ENCODE peak calls at places on chromosome 1, in eight cellular contexts. One of them, this sample, is unnamed.

GRCh38 chr1:150015733-150016132 is 5.2 kb upstream of the OTUD7B start:
- DNase-seq in fibroblast of mammary gland: peak
- DNase-seq in choroid plexus epithelial cell: no peak
- DNase-seq in A549: no peak
- DNase-seq in GM06990: no peak
- DNase-seq in left lung: no peak
- DNase-seq in cardiac muscle cell: no peak
- DNase-seq in IMR-90: no peak
- DNase-seq in this sample: no peak

GRCh38 chr1:36094621-36095061 is 5.9 kb downstream of the ADPRS start:
- DNase-seq in fibroblast of mammary gland: peak
- DNase-seq in choroid plexus epithelial cell: no peak
- DNase-seq in A549: no peak
- DNase-seq in GM06990: no peak
- DNase-seq in left lung: no peak
- DNase-seq in cardiac muscle cell: no peak
- DNase-seq in IMR-90: no peak
- DNase-seq in this sample: no peak

GRCh38 chr1:110337704-110338199 is 1.4 kb upstream of the RBM15 start:
- DNase-seq in fibroblast of mammary gland: no peak
- DNase-seq in choroid plexus epithelial cell: no peak
- DNase-seq in A549: peak
- DNase-seq in GM06990: peak
- DNase-seq in left lung: peak
- DNase-seq in cardiac muscle cell: no peak
- DNase-seq in IMR-90: no peak
- DNase-seq in this sample: no peak

GRCh38 chr1:8373547-8374270 is 55.8 kb downstream of the SLC45A1 start:
- DNase-seq in fibroblast of mammary gland: peak
- DNase-seq in choroid plexus epithelial cell: peak
- DNase-seq in A549: no peak
- DNase-seq in GM06990: no peak
- DNase-seq in left lung: peak
- DNase-seq in cardiac muscle cell: peak
- DNase-seq in IMR-90: peak
- DNase-seq in this sample: peak

GRCh38 chr1:37246631-37247030 is 212.3 kb upstream of the GRIK3 start:
- DNase-seq in fibroblast of mammary gland: no peak
- DNase-seq in choroid plexus epithelial cell: no peak
- DNase-seq in A549: no peak
- DNase-seq in GM06990: no peak
- DNase-seq in left lung: no peak
- DNase-seq in cardiac muscle cell: no peak
- DNase-seq in IMR-90: no peak
- DNase-seq in this sample: no peak

GRCh38 chr1:70528591-70529333 is 117.7 kb downstream of the CTH start:
- DNase-seq in fibroblast of mammary gland: peak
- DNase-seq in choroid plexus epithelial cell: peak
- DNase-seq in A549: peak
- DNase-seq in GM06990: no peak
- DNase-seq in left lung: no peak
- DNase-seq in cardiac muscle cell: peak
- DNase-seq in IMR-90: peak
- DNase-seq in this sample: peak

GRCh38 chr1:62528015-62528414 is 69.3 kb upstream of the ANGPTL3 start:
- DNase-seq in fibroblast of mammary gland: no peak
- DNase-seq in choroid plexus epithelial cell: no peak
- DNase-seq in A549: no peak
- DNase-seq in GM06990: no peak
- DNase-seq in left lung: no peak
- DNase-seq in cardiac muscle cell: peak
- DNase-seq in IMR-90: no peak
- DNase-seq in this sample: peak

GRCh38 chr1:111553199-111553598 is 49.8 kb upstream of the ADORA3 start:
- DNase-seq in fibroblast of mammary gland: peak
- DNase-seq in choroid plexus epithelial cell: peak
- DNase-seq in A549: peak
- DNase-seq in GM06990: no peak
- DNase-seq in left lung: no peak
- DNase-seq in cardiac muscle cell: peak
- DNase-seq in IMR-90: peak
- DNase-seq in this sample: peak

GRCh38 chr1:241630899-241631298 is 9.3 kb downstream of the CHML start:
- DNase-seq in fibroblast of mammary gland: no peak
- DNase-seq in choroid plexus epithelial cell: no peak
- DNase-seq in A549: no peak
- DNase-seq in GM06990: no peak
- DNase-seq in left lung: no peak
- DNase-seq in cardiac muscle cell: no peak
- DNase-seq in IMR-90: no peak
- DNase-seq in this sample: no peak

GRCh38 chr1:224425279-224425884 is 9.2 kb downstream of the WDR26 start:
- DNase-seq in fibroblast of mammary gland: no peak
- DNase-seq in choroid plexus epithelial cell: peak
- DNase-seq in A549: no peak
- DNase-seq in GM06990: no peak
- DNase-seq in left lung: no peak
- DNase-seq in cardiac muscle cell: no peak
- DNase-seq in IMR-90: peak
- DNase-seq in this sample: no peak

GRCh38 chr1:21904725-21905520 is 32.2 kb downstream of the HSPG2 start:
- DNase-seq in fibroblast of mammary gland: peak
- DNase-seq in choroid plexus epithelial cell: peak
- DNase-seq in A549: peak
- DNase-seq in GM06990: no peak
- DNase-seq in left lung: no peak
- DNase-seq in cardiac muscle cell: peak
- DNase-seq in IMR-90: peak
- DNase-seq in this sample: peak

GRCh38 chr1:160018900-160019299 is 12.9 kb downstream of the PIGM start:
- DNase-seq in fibroblast of mammary gland: peak
- DNase-seq in choroid plexus epithelial cell: peak
- DNase-seq in A549: no peak
- DNase-seq in GM06990: no peak
- DNase-seq in left lung: no peak
- DNase-seq in cardiac muscle cell: peak
- DNase-seq in IMR-90: peak
- DNase-seq in this sample: peak

GRCh38 chr1:42046772-42047552 is 106.2 kb upstream of the GUCA2B start:
- DNase-seq in fibroblast of mammary gland: no peak
- DNase-seq in choroid plexus epithelial cell: no peak
- DNase-seq in A549: no peak
- DNase-seq in GM06990: no peak
- DNase-seq in left lung: no peak
- DNase-seq in cardiac muscle cell: peak
- DNase-seq in IMR-90: no peak
- DNase-seq in this sample: peak

GRCh38 chr1:164308101-164308500 is 250.9 kb upstream of the PBX1 start:
- DNase-seq in fibroblast of mammary gland: peak
- DNase-seq in choroid plexus epithelial cell: no peak
- DNase-seq in A549: no peak
- DNase-seq in GM06990: no peak
- DNase-seq in left lung: no peak
- DNase-seq in cardiac muscle cell: no peak
- DNase-seq in IMR-90: no peak
- DNase-seq in this sample: no peak

GRCh38 chr1:53699981-53700380 is 39.0 kb downstream of the GLIS1 start:
- DNase-seq in fibroblast of mammary gland: no peak
- DNase-seq in choroid plexus epithelial cell: no peak
- DNase-seq in A549: no peak
- DNase-seq in GM06990: no peak
- DNase-seq in left lung: no peak
- DNase-seq in cardiac muscle cell: no peak
- DNase-seq in IMR-90: no peak
- DNase-seq in this sample: no peak

GRCh38 chr1:29543586-29543985 is 307.3 kb downstream of the PTPRU start:
- DNase-seq in fibroblast of mammary gland: no peak
- DNase-seq in choroid plexus epithelial cell: no peak
- DNase-seq in A549: no peak
- DNase-seq in GM06990: no peak
- DNase-seq in left lung: no peak
- DNase-seq in cardiac muscle cell: no peak
- DNase-seq in IMR-90: no peak
- DNase-seq in this sample: no peak

GRCh38 chr1:167714851-167715652 is 6.7 kb upstream of the MPZL1 start:
- DNase-seq in fibroblast of mammary gland: peak
- DNase-seq in choroid plexus epithelial cell: peak
- DNase-seq in A549: peak
- DNase-seq in GM06990: peak
- DNase-seq in left lung: no peak
- DNase-seq in cardiac muscle cell: peak
- DNase-seq in IMR-90: peak
- DNase-seq in this sample: peak

GRCh38 chr1:94929351-94929814 is 2.5 kb upstream of the CNN3 start:
- DNase-seq in fibroblast of mammary gland: no peak
- DNase-seq in choroid plexus epithelial cell: no peak
- DNase-seq in A549: no peak
- DNase-seq in GM06990: no peak
- DNase-seq in left lung: no peak
- DNase-seq in cardiac muscle cell: no peak
- DNase-seq in IMR-90: no peak
- DNase-seq in this sample: no peak

GRCh38 chr1:94927405-94928175 is 680 bp upstream of the CNN3 start:
- DNase-seq in fibroblast of mammary gland: peak
- DNase-seq in choroid plexus epithelial cell: peak
- DNase-seq in A549: peak
- DNase-seq in GM06990: no peak
- DNase-seq in left lung: no peak
- DNase-seq in cardiac muscle cell: peak
- DNase-seq in IMR-90: peak
- DNase-seq in this sample: peak

GRCh38 chr1:94929816-94930215 is 2.9 kb upstream of the CNN3 start:
- DNase-seq in fibroblast of mammary gland: no peak
- DNase-seq in choroid plexus epithelial cell: no peak
- DNase-seq in A549: no peak
- DNase-seq in GM06990: no peak
- DNase-seq in left lung: no peak
- DNase-seq in cardiac muscle cell: no peak
- DNase-seq in IMR-90: no peak
- DNase-seq in this sample: no peak

GRCh38 chr1:94926915-94927404 is at the start of gene CNN3:
- DNase-seq in fibroblast of mammary gland: peak
- DNase-seq in choroid plexus epithelial cell: peak
- DNase-seq in A549: peak
- DNase-seq in GM06990: peak
- DNase-seq in left lung: peak
- DNase-seq in cardiac muscle cell: peak
- DNase-seq in IMR-90: peak
- DNase-seq in this sample: peak

GRCh38 chr1:94928293-94928939 is 1.5 kb upstream of the CNN3 start:
- DNase-seq in fibroblast of mammary gland: no peak
- DNase-seq in choroid plexus epithelial cell: no peak
- DNase-seq in A549: no peak
- DNase-seq in GM06990: no peak
- DNase-seq in left lung: no peak
- DNase-seq in cardiac muscle cell: no peak
- DNase-seq in IMR-90: no peak
- DNase-seq in this sample: no peak
- H3K4me3 ChIP-seq in fibroblast of mammary gland: peak
- H3K4me3 ChIP-seq in choroid plexus epithelial cell: no peak
- H3K4me3 ChIP-seq in A549: peak
- H3K4me3 ChIP-seq in GM06990: no peak
- H3K4me3 ChIP-seq in left lung: peak
- H3K4me3 ChIP-seq in cardiac muscle cell: peak
- H3K4me3 ChIP-seq in IMR-90: no peak
- H3K4me3 ChIP-seq in this sample: no peak

DNA sequence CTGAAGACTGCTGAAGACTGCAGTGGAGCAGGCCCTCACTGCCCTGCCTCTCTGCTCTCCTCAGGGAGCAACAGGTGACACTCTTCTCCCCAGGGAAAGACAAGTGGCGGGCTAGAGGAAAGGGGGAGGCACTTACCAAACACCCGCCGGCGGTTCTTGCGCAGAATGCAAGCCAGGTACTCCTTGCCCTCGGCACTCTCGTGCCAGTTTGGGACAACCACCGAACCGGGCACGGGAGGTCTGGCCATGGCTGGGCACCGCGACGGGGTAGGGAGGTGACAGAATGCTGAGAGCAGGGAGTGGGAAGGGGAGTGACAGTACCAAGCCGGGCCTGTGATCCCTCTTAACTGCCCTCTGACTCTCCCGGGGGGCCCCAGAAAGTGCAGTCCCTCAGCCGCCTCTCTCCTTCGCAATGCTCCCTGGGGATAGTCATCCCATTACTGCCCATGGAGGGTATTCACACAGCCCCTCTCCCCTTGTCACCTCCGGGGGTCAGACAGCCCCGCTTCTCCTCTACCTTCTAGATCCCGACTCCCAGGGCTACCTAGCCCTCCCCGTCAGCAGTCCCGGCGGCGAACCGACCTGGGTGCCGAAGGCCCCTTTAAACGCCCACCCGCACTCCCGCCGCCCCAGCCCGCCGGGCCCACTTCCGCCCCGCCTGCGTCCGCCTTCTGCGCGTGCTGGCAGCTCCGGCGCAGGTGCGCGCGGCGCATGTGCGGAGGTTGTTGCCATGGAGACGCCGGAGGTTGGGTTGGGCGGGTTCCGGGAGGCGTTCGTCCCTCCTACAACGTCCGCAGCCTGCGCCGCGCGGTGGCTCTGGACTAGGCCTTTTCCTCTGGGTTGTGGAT is at the start of gene CPLANE2:
- DNase-seq in fibroblast of mammary gland: peak
- DNase-seq in choroid plexus epithelial cell: peak
- DNase-seq in A549: peak
- DNase-seq in GM06990: peak
- DNase-seq in left lung: peak
- DNase-seq in cardiac muscle cell: peak
- DNase-seq in IMR-90: peak
- DNase-seq in this sample: peak
- TF ChIP-seq CTCF in fibroblast of mammary gland: no peak
- TF ChIP-seq CTCF in choroid plexus epithelial cell: no peak
- TF ChIP-seq CTCF in A549: no peak
- TF ChIP-seq CTCF in GM06990: no peak
- TF ChIP-seq CTCF in left lung: no peak
- TF ChIP-seq CTCF in cardiac muscle cell: peak
- TF ChIP-seq CTCF in IMR-90: peak
- TF ChIP-seq CTCF in this sample: no peak

DNA sequence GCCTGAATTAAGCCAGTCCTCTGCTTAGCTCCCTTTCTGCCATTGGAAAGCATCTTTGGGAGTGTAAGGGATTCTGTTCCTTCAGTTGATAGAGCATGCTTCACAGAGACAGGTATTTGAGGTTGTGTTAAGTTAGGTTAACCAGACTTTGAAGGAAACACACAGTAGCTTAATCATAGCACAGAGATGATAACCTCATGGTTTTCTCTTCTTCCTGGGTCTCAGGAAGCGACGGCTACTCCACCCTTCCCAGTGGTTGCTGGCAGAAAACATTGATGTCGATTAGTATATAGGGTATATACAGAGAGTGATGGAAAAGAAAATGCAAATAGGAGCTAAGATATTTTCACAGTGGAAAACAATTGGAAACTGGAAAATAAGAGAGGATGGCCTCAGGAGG is 42.0 kb downstream of the S1PR1 start:
- DNase-seq in fibroblast of mammary gland: no peak
- DNase-seq in choroid plexus epithelial cell: no peak
- DNase-seq in A549: no peak
- DNase-seq in GM06990: no peak
- DNase-seq in left lung: no peak
- DNase-seq in cardiac muscle cell: no peak
- DNase-seq in IMR-90: no peak
- DNase-seq in this sample: no peak
- H3K4me3 ChIP-seq in fibroblast of mammary gland: no peak
- H3K4me3 ChIP-seq in choroid plexus epithelial cell: no peak
- H3K4me3 ChIP-seq in A549: no peak
- H3K4me3 ChIP-seq in GM06990: no peak
- H3K4me3 ChIP-seq in left lung: no peak
- H3K4me3 ChIP-seq in cardiac muscle cell: no peak
- H3K4me3 ChIP-seq in IMR-90: no peak
- H3K4me3 ChIP-seq in this sample: no peak

GRCh38 chr1:240602189-240602588 is 9.8 kb downstream of the GREM2 start:
- DNase-seq in fibroblast of mammary gland: peak
- DNase-seq in choroid plexus epithelial cell: no peak
- DNase-seq in A549: no peak
- DNase-seq in GM06990: no peak
- DNase-seq in left lung: no peak
- DNase-seq in cardiac muscle cell: peak
- DNase-seq in IMR-90: peak
- DNase-seq in this sample: peak
- TF ChIP-seq CTCF in fibroblast of mammary gland: peak
- TF ChIP-seq CTCF in choroid plexus epithelial cell: peak
- TF ChIP-seq CTCF in A549: peak
- TF ChIP-seq CTCF in GM06990: no peak
- TF ChIP-seq CTCF in left lung: no peak
- TF ChIP-seq CTCF in cardiac muscle cell: peak
- TF ChIP-seq CTCF in IMR-90: peak
- TF ChIP-seq CTCF in this sample: peak

This sample was measured in fibroblast of pulmonary artery.